ENCODE peak calls at places on chromosomes 13 and 19, in seven cellular contexts. N, U, T, L, O, V and D are unnamed samples.
A peak's percentile ranks its signal among the peaks of the same experiment; 100 is the strongest.

GRCh38 chr13:110683203-110683883 is 22.6 kb downstream of the CARS2 start:
- DNase-seq in L (peak; percentile 8), V (no peak), N (no peak), U (no peak), O (peak; percentile 52), T (no peak), D (no peak)

GRCh38 chr19:40332669-40333068 is 15.5 kb downstream of the C19orf47 start:
- DNase-seq in U (no peak), T (no peak), L (no peak), N (no peak), V (no peak), O (no peak), D (no peak)

GRCh38 chr19:1884719-1885334 is 469 bp downstream of the ABHD17A start:
- DNase-seq in V (no peak), U (peak; percentile 75), T (no peak), O (no peak), N (no peak), L (no peak), D (no peak)

GRCh38 chr13:106177146-106177545 is 358.3 kb downstream of the EFNB2 start:
- DNase-seq in U (no peak), T (no peak), N (no peak), L (no peak), O (no peak), V (no peak), D (no peak)

GRCh38 chr13:44816701-44817684 is 172.3 kb downstream of the NUFIP1 start:
- DNase-seq in N (no peak), L (peak; percentile 63), T (no peak), O (no peak), U (no peak), V (no peak), D (no peak)

GRCh38 chr13:74270018-74270417 is 135.8 kb upstream of the KLF12 start:
- DNase-seq in V (no peak), U (no peak), N (no peak), L (no peak), T (no peak), O (no peak), D (no peak)

GRCh38 chr13:34959489-34959888 is 17.4 kb downstream of the NBEA start:
- DNase-seq in U (no peak), T (no peak), V (no peak), N (no peak), L (no peak), O (no peak), D (no peak)

GRCh38 chr19:55489711-55490477 is 1.7 kb downstream of the SSC5D start:
- DNase-seq in N (no peak), T (no peak), V (no peak), U (no peak), O (no peak), L (no peak), D (no peak)

GRCh38 chr13:110309661-110310524 is 2.8 kb downstream of the COL4A2 start:
- DNase-seq in O (no peak), T (no peak), L (no peak), N (no peak), V (no peak), U (no peak), D (no peak)

GRCh38 chr13:101706651-101707050 is 254.2 kb downstream of the ITGBL1 start:
- DNase-seq in U (no peak), O (peak; percentile 4), T (no peak), L (no peak), V (no peak), N (no peak), D (no peak)

GRCh38 chr19:44202470-44202869 is 9.9 kb upstream of the ZNF227 start:
- DNase-seq in U (no peak), V (no peak), O (no peak), N (no peak), L (no peak), T (no peak), D (no peak)

GRCh38 chr13:28754698-28755545 is 36.2 kb upstream of the SLC46A3 start:
- DNase-seq in O (peak; percentile 11), N (no peak), V (no peak), L (peak; percentile 19), T (peak; percentile 20), U (peak; percentile 38), D (no peak)

GRCh38 chr19:17329768-17330545 is 4.7 kb downstream of the ANO8 start:
- DNase-seq in T (no peak), O (no peak), L (no peak), V (no peak), N (no peak), U (no peak), D (no peak)

GRCh38 chr19:35176183-35176570 is 21.6 kb downstream of the FXYD5 start:
- DNase-seq in T (no peak), U (no peak), N (no peak), O (no peak), L (no peak), V (no peak), D (no peak)

GRCh38 chr13:99425485-99426341 is 75.6 kb upstream of the TM9SF2 start:
- DNase-seq in O (no peak), V (no peak), U (no peak), L (no peak), N (peak; percentile 90), T (no peak), D (no peak)

GRCh38 chr13:41039746-41040145 is 20.6 kb upstream of the ELF1 start:
- DNase-seq in V (no peak), N (no peak), O (no peak), L (no peak), T (no peak), U (no peak), D (no peak)

GRCh38 chr19:46903458-46903857 is 42.7 kb downstream of the ARHGAP35 start:
- DNase-seq in U (no peak), N (no peak), T (no peak), L (no peak), O (no peak), V (no peak), D (no peak)

GRCh38 chr13:93004919-93005318 is 221.7 kb upstream of the GPC6 start:
- DNase-seq in V (peak; percentile 10), O (peak; percentile 25), N (no peak), U (no peak), T (no peak), L (no peak), D (peak; percentile 22)

GRCh38 chr19:15429825-15430467 is 11.2 kb upstream of the AKAP8L start:
- DNase-seq in T (no peak), O (no peak), U (no peak), L (no peak), N (no peak), V (no peak), D (no peak)
- H3K36me3 ChIP-seq in T (peaks cover 60% of the 10 kb centered on the region), O (peaks cover 16% of the 10 kb centered on the region), U (peaks cover 12% of the 10 kb centered on the region), L (peaks cover 12% of the 10 kb centered on the region), N (peaks cover 9% of the 10 kb centered on the region), V (peaks cover 9% of the 10 kb centered on the region), D (peaks cover 65% of the 10 kb centered on the region)

GRCh38 chr19:16293133-16294085 is 31.2 kb upstream of the KLF2 start:
- DNase-seq in T (peak; percentile 42), O (no peak), L (no peak), N (no peak), V (no peak), U (no peak), D (no peak)
- TF ChIP-seq YY1 in T (no peak), O (no peak), L (no peak), N (no peak), V (no peak), U (no peak), D (no peak)

DNA sequence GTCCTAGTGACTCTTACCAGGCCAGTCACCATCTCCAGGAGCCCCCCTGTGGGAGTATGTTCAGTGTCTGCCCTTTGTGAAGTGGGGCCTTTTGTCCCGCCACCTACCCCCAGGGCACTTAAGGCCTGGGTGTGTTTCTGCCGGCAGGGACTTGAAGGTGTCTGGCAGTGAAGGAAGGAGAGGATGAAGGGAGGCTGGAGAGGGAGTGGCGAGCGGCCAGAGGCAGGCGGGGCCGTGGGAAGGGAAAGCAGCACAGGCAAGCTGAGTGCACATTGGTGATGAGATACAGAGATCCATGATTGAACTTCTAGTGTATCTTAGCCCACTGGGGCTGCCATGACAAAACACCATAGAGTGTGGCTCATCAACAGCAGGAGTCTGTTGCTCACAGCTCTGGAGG is 17.5 kb downstream of the CUL4A start:
- DNase-seq in U (no peak), T (no peak), N (no peak), O (no peak), V (no peak), L (no peak), D (no peak)
- H3K36me3 ChIP-seq in U (peaks cover 24% of the 10 kb centered on the region), T (peaks cover 85% of the 10 kb centered on the region), N (peaks cover 31% of the 10 kb centered on the region), O (peaks cover 33% of the 10 kb centered on the region), V (peaks cover 46% of the 10 kb centered on the region), L (peaks cover 26% of the 10 kb centered on the region), D (peaks cover 81% of the 10 kb centered on the region)

DNA sequence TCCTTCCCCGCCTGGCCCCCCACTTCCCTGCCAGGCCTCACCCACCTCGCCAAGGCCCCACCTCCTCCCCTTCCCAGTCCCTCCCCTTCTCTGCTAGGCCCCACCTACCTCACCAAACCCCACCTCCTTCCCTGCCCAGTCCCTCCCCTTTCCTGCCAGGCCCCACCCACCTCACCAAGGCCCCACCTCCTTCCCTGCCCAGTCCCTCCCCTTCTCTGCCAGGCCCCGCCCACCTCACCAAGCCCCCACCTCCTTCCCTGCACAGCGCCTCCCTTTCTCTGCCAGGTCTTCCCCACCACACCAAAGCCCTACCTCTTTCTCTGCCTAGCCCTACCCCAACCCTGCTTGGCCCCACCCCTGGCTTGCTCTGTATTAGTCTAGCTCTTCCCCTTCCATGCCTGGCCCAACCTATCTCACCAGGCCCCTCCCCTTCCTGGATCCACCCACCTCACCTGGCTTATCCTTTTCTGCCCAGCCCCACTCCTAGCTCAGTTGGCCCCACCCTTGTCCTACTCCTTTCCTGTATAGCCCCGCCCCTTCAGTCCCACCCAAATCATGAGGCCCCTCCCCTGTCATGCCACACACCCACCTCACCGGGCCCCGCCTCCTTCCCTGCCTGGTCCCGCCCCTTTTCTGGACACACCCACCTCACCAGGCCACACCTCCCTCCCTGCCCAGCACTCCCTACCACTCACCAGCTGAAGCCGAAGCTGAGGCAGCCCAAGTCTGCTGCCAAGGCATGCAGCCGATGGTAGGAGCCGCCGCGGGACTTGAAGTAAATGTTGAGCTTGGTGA is 16.2 kb downstream of the CERS1 start:
- DNase-seq in U (peak; percentile 88), L (peak; percentile 46), V (no peak), O (no peak), T (peak; percentile 96), N (no peak), D (no peak)
- TF ChIP-seq YY1 in U (no peak), L (no peak), V (no peak), O (no peak), T (no peak), N (no peak), D (no peak)

GRCh38 chr19:57870225-57870624 is 18.6 kb downstream of the ZNF814 start:
- DNase-seq in U (no peak), T (no peak), L (no peak), O (no peak), N (no peak), V (no peak), D (no peak)
- H3K36me3 ChIP-seq in U (peaks cover 41% of the 10 kb centered on the region), T (peaks cover 23% of the 10 kb centered on the region), L (peaks cover 6% of the 10 kb centered on the region), O (peaks cover 5% of the 10 kb centered on the region), N (peaks cover 34% of the 10 kb centered on the region), V (peaks cover 41% of the 10 kb centered on the region), D (peaks cover 57% of the 10 kb centered on the region)